ENCODE peak calls at places on chromosomes 16 and 17, in seven cellular contexts. M is OCI-LY7, P is heart left ventricle, S is substantia nigra, W is body of pancreas, L is GM23248, D is trophoblast cell. E is an unnamed sample.

GRCh38 chr17:30393911-30394867 is 15.5 kb downstream of the CPD start:
- DNase-seq in L (no peak), S (no peak), D (no peak), M (no peak), W (no peak), P (no peak), E (no peak)

GRCh38 chr17:80845121-80845862 is 146.3 kb upstream of the CHMP6 start:
- DNase-seq in W (no peak), D (no peak), P (no peak), L (no peak), S (no peak), M (peak; percentile 64), E (no peak)

GRCh38 chr17:66152756-66153155 is 39.2 kb downstream of the CEP112 start:
- DNase-seq in P (no peak), W (no peak), M (no peak), L (peak; percentile 34), D (no peak), S (no peak), E (no peak)

GRCh38 chr16:64892843-64893242 is 229.0 kb downstream of the CDH11 start:
- DNase-seq in P (no peak), D (no peak), L (peak; percentile 94), S (no peak), M (no peak), W (no peak), E (no peak)

GRCh38 chr17:3852561-3852960 is 6.5 kb upstream of the NCBP3 start:
- DNase-seq in S (no peak), W (no peak), D (no peak), L (no peak), P (no peak), M (no peak), E (no peak)

GRCh38 chr16:85711982-85712587 is 23.3 kb upstream of the GINS2 start:
- DNase-seq in P (no peak), S (no peak), L (no peak), W (no peak), M (no peak), D (no peak), E (no peak)

GRCh38 chr16:4200000-4200780 is 41.7 kb downstream of the SRL start:
- DNase-seq in D (peak; percentile 33), S (peak; percentile 8), W (peak; percentile 78), P (peak; percentile 57), M (peak; percentile 56), L (peak; percentile 80), E (peak; percentile 61)

GRCh38 chr17:58330997-58331814 is 2.6 kb upstream of the TSPOAP1 start:
- DNase-seq in S (no peak), W (peak; percentile 59), D (no peak), P (peak; percentile 42), M (peak; percentile 83), L (no peak), E (peak; percentile 23)

GRCh38 chr17:40297511-40297910 is 9.8 kb downstream of the CDC6 start:
- DNase-seq in W (no peak), L (no peak), D (no peak), M (no peak), P (no peak), S (no peak), E (no peak)

GRCh38 chr16:31471241-31471874 is 594 bp upstream of the TGFB1I1 start:
- DNase-seq in W (no peak), P (no peak), S (no peak), M (no peak), L (peak; percentile 52), D (no peak), E (no peak)

GRCh38 chr16:8885674-8886592 is 3.8 kb downstream of the LITAFD start:
- DNase-seq in D (no peak), W (no peak), P (no peak), M (no peak), S (no peak), L (peak; percentile 69), E (no peak)
- H3K27ac ChIP-seq in D (no peak overlapping the region), W (no peak overlapping the region), P (no peak overlapping the region), M (no peak overlapping the region), S (no peak overlapping the region), L (no peak overlapping the region), E (no peak overlapping the region)

GRCh38 chr17:75722076-75722475 is 817 bp downstream of the ITGB4 start:
- DNase-seq in S (no peak), L (no peak), P (no peak), M (no peak), W (peak; percentile 18), D (no peak), E (no peak)

GRCh38 chr17:75724016-75725003 is 3.1 kb downstream of the ITGB4 start:
- DNase-seq in P (no peak), S (no peak), D (no peak), W (no peak), L (no peak), M (no peak), E (no peak)

GRCh38 chr17:75721463-75722011 is 278 bp downstream of the ITGB4 start:
- DNase-seq in W (peak; percentile 10), P (no peak), M (no peak), D (no peak), L (peak; percentile 16), S (no peak), E (no peak)

GRCh38 chr17:75722542-75723095 is 1.4 kb downstream of the ITGB4 start:
- DNase-seq in S (no peak), P (no peak), D (no peak), W (no peak), L (no peak), M (no peak), E (no peak)

GRCh38 chr17:75723201-75723930 is 2.1 kb downstream of the ITGB4 start:
- DNase-seq in W (no peak), P (no peak), S (no peak), M (no peak), D (peak; percentile 98), L (peak; percentile 23), E (peak; percentile 34)
- H3K27ac ChIP-seq in W (no peak overlapping the region), P (peak overlapping the region; percentile 45), S (peak overlapping the region; percentile 30), M (no peak overlapping the region), D (peak overlapping the region; percentile 37), L (no peak overlapping the region), E (peak overlapping the region; percentile 88)

GRCh38 chr16:55569025-55569424 is 2.5 kb downstream of the CAPNS2 start:
- DNase-seq in M (no peak), W (no peak), D (no peak), P (no peak), S (no peak), L (peak; percentile 36), E (no peak)
- H3K27ac ChIP-seq in M (no peak overlapping the region), W (no peak overlapping the region), D (no peak overlapping the region), P (no peak overlapping the region), S (no peak overlapping the region), L (no peak overlapping the region), E (no peak overlapping the region)

GRCh38 chr17:57213180-57213825 is 43.0 kb upstream of the MSI2 start:
- DNase-seq in S (no peak), D (no peak), P (no peak), W (no peak), L (no peak), M (no peak), E (no peak)
- H3K27ac ChIP-seq in S (no peak overlapping the region), D (no peak overlapping the region), P (no peak overlapping the region), W (no peak overlapping the region), L (no peak overlapping the region), M (no peak overlapping the region), E (no peak overlapping the region)

DNA sequence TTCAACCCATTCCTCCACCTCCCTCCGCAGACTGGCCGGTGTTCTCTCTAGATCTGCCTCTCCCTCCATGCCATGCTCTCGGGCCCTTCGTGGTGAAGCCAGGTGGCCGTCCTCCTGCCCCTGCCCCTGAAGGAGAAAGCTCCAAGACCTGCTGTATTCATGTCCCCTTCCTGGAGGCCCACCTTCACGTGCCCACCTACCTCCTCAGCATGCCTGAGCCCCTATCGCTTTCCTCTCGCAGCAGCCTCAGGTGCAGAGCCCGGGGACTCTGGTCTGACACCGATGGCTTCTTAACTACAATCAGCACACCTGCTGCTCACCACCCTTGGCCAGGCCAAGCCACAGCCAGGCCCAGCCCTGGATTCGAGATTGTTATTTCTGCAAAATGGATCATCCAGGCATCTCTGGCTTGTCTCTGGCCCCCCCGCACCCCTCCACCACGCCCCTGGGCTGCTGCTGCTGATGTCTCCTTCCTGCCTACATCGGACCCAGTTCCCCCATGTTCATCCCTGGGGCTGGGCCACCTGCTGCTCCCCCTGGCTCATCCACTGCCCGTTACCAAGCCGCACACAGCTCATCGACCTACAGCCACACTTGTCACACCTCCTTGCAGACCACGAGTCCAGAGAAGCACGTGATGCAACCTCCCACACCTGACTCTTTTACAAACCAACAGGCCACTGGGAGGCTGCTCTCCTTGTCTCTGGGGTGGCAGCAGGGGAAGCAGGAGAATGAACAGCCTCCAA is 32.5 kb upstream of the TNFRSF13B start:
- DNase-seq in L (no peak), P (no peak), M (no peak), D (no peak), S (no peak), W (no peak), E (peak; percentile 7)
- H3K27ac ChIP-seq in L (no peak overlapping the region), P (no peak overlapping the region), M (no peak overlapping the region), D (no peak overlapping the region), S (no peak overlapping the region), W (no peak overlapping the region), E (no peak overlapping the region)

GRCh38 chr17:56185905-56186783 is 32.9 kb downstream of the ANKFN1 start:
- DNase-seq in S (no peak), P (no peak), L (peak; percentile 90), W (no peak), D (peak; percentile 71), M (no peak), E (no peak)

GRCh38 chr17:56184650-56185049 is 31.4 kb downstream of the ANKFN1 start:
- DNase-seq in M (no peak), P (no peak), L (no peak), D (no peak), W (peak; percentile 7), S (no peak), E (no peak)

GRCh38 chr17:56185491-56185890 is 32.2 kb downstream of the ANKFN1 start:
- DNase-seq in M (no peak), D (no peak), S (no peak), W (no peak), P (no peak), L (peak; percentile 67), E (no peak)
- H3K27ac ChIP-seq in M (no peak overlapping the region), D (no peak overlapping the region), S (no peak overlapping the region), W (no peak overlapping the region), P (no peak overlapping the region), L (peak overlapping the region; percentile 71), E (no peak overlapping the region)

GRCh38 chr17:82296511-82297279 is 20.7 kb downstream of the CD7 start:
- DNase-seq in W (no peak), M (peak; percentile 38), L (no peak), D (no peak), S (no peak), P (no peak), E (no peak)
- H3K27ac ChIP-seq in W (peak overlapping the region; percentile 100), M (peak overlapping the region; percentile 57), L (peak overlapping the region; percentile 84), D (no peak overlapping the region), S (peak overlapping the region; percentile 55), P (peak overlapping the region; percentile 83), E (peak overlapping the region; percentile 90)